ENCODE peak calls at places on chromosomes 7 and 10, in four cellular contexts. T is cardiac muscle cell; V is CD8-positive, alpha-beta T cell; P is lower lobe of right lung. Y is an unnamed sample.
A peak's percentile ranks its signal among the peaks of the same experiment; 100 is the strongest.

GRCh38 chr7:18019562-18019961 is 8.1 kb downstream of the PRPS1L1 start:
- DNase-seq in T (no peak), V (no peak), P (no peak), Y (no peak)

GRCh38 chr7:66255533-66256100 is 50.5 kb downstream of the TPST1 start:
- DNase-seq in T (no peak), V (no peak), P (no peak), Y (no peak)

GRCh38 chr10:102413053-102413705 is 5.4 kb downstream of the PSD start:
- DNase-seq in T (no peak), V (no peak), P (no peak), Y (no peak)

GRCh38 chr10:32180354-32181280 is 124.4 kb upstream of the KIF5B start:
- DNase-seq in T (no peak), V (no peak), P (no peak), Y (no peak)

GRCh38 chr10:34507217-34507616 is 307.9 kb downstream of the PARD3 start:
- DNase-seq in T (no peak), V (no peak), P (no peak), Y (no peak)

GRCh38 chr10:116076616-116077015 is 196.4 kb downstream of the GFRA1 start:
- DNase-seq in T (no peak), V (no peak), P (no peak), Y (no peak)

GRCh38 chr7:2775376-2775775 is 68.7 kb downstream of the GNA12 start:
- DNase-seq in T (no peak), V (no peak), P (no peak), Y (no peak)

GRCh38 chr10:98077223-98077622 is 46.8 kb upstream of the CRTAC1 start:
- DNase-seq in T (no peak), V (no peak), P (no peak), Y (no peak)

GRCh38 chr7:130593033-130593432 is 75.5 kb downstream of the COPG2 start:
- DNase-seq in T (no peak), V (no peak), P (no peak), Y (no peak)

GRCh38 chr10:42980553-42981357 is 96.1 kb upstream of the RET start:
- DNase-seq in T (no peak), V (no peak), P (no peak), Y (no peak)

GRCh38 chr10:13661261-13661660 is 74.5 kb downstream of the PRPF18 start:
- DNase-seq in T (no peak), V (no peak), P (no peak), Y (no peak)

GRCh38 chr7:2635810-2636701 is 4.3 kb downstream of the TTYH3 start:
- DNase-seq in T (no peak), V (no peak), P (peak; percentile 72), Y (no peak)

GRCh38 chr10:128172756-128173155 is 46.5 kb upstream of the MKI67 start:
- DNase-seq in T (no peak), V (no peak), P (no peak), Y (no peak)

GRCh38 chr7:133973710-133974109 is 153.4 kb upstream of the LRGUK start:
- DNase-seq in T (no peak), V (no peak), P (no peak), Y (no peak)

GRCh38 chr7:154339169-154339568 is 287.0 kb downstream of the DPP6 start:
- DNase-seq in T (no peak), V (no peak), P (no peak), Y (no peak)

GRCh38 chr10:30536578-30536977 is 93.0 kb downstream of the LYZL2 start:
- DNase-seq in T (no peak), V (no peak), P (no peak), Y (no peak)

GRCh38 chr10:44742169-44742732 is 168.9 kb upstream of the TMEM72 start:
- DNase-seq in T (no peak), V (no peak), P (no peak), Y (no peak)

GRCh38 chr10:67277402-67277801 is 351.6 kb downstream of the LRRTM3 start:
- DNase-seq in T (no peak), V (no peak), P (no peak), Y (no peak)

GRCh38 chr7:19397917-19398316 is 252.7 kb upstream of the FERD3L start:
- DNase-seq in T (no peak), V (no peak), P (no peak), Y (no peak)

GRCh38 chr10:79135790-79136189 is 67.0 kb downstream of the ZMIZ1 start:
- DNase-seq in T (no peak), V (no peak), P (no peak), Y (no peak)
- H3K27ac ChIP-seq in T (peak overlapping the region; percentile 99), V (peak overlapping the region; percentile 1), P (peak overlapping the region; percentile 78), Y (peak overlapping the region; percentile 77)

GRCh38 chr7:7182156-7183060 is at the start of gene C1GALT1:
- DNase-seq in T (peak; percentile 97), V (peak; percentile 96), P (peak; percentile 98), Y (peak; percentile 97)

GRCh38 chr7:7183061-7183832 is 903 bp downstream of the C1GALT1 start:
- DNase-seq in T (peak; percentile 65), V (peak; percentile 6), P (peak; percentile 78), Y (no peak)

GRCh38 chr7:7180725-7181428 is 1.5 kb upstream of the C1GALT1 start:
- DNase-seq in T (no peak), V (no peak), P (no peak), Y (no peak)

GRCh38 chr7:7183833-7184463 is 1.6 kb downstream of the C1GALT1 start:
- DNase-seq in T (no peak), V (no peak), P (no peak), Y (no peak)

GRCh38 chr7:7181519-7182155 is 707 bp upstream of the C1GALT1 start:
- DNase-seq in T (peak; percentile 36), V (peak; percentile 16), P (peak; percentile 62), Y (no peak)
- TF ChIP-seq CTCF in T (no peak), V (no peak), P (no peak), Y (no peak)

GRCh38 chr7:48035967-48036478 is 680 bp downstream of the C7orf57 start:
- DNase-seq in T (peak; percentile 31), V (no peak), P (peak; percentile 64), Y (no peak)

GRCh38 chr7:48033922-48034321 is 1.4 kb upstream of the C7orf57 start:
- DNase-seq in T (no peak), V (no peak), P (no peak), Y (no peak)

GRCh38 chr7:48038815-48039496 is 3.6 kb downstream of the C7orf57 start:
- DNase-seq in T (no peak), V (no peak), P (no peak), Y (no peak)

GRCh38 chr7:48031111-48031510 is 2.2 kb upstream of the SUN3 start:
- DNase-seq in T (no peak), V (no peak), P (no peak), Y (no peak)

DNA sequence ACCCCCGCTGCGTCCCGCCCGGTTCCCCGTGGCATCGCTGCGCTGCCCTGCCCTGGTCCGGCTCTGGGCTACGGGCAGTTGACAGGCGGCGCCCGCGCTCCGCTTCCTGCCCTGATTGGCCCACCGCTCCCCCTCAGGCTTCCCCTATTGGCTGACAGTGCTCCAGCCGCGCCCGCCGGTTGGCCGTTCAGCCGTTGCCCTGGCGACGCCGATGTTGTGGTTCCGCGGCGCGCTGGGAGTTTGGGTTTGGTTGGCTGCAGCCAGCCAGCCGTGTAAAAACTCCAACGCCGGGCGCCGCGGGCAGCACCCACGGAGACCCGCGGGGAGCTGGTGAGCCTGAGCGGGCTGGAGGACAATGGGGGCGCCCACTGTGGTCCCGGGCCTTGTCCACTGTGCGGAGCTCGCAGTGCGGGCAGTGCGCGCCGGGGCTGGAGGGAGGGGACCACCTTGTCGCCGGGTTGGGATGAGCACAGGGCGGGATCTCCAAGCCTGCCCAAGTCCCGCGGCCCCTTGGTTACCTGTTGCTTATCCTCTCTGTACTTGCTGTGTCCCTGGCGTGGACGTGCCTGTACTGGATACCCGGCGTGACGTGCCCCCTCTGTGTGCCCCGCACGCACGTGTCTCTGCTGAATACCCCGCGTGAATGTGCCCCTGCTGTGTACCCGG is at the start of gene C7orf57:
- DNase-seq in T (peak; percentile 94), V (peak; percentile 85), P (peak; percentile 96), Y (peak; percentile 47)
- H3K4me3 ChIP-seq in T (peak within 1 kb of the TSS; percentile 53), V (peak within 1 kb of the TSS; percentile 73), P (peak within 1 kb of the TSS; percentile 65), Y (peak within 1 kb of the TSS; percentile 63)

GRCh38 chr10:95547197-95547596 is 14.0 kb downstream of the SORBS1 start:
- DNase-seq in T (no peak), V (no peak), P (no peak), Y (no peak)
- H3K27ac ChIP-seq in T (no peak overlapping the region), V (no peak overlapping the region), P (no peak overlapping the region), Y (no peak overlapping the region)

DNA sequence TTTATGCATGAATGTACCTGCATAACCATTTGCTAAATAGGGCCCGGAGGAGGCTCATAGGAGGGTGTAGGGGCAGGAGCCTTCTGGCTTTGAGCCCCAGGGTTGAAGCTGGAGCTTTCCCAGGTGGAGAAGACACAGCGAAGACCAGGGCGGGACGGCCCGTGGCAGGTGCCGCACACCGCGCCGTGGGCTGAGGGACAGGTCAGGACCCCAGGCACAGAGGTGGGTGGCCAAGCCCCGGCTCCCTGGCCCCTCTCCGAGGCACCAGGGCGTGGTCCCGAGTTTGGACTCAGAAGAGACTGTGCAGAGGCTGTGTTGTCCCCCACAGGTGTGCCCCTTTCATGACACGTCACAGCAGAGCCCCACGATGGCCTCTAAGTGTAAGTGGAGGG is 56.5 kb downstream of the PWWP2B start:
- DNase-seq in T (no peak), V (no peak), P (no peak), Y (no peak)
- TF ChIP-seq CTCF in T (no peak), V (no peak), P (peak; percentile 25), Y (no peak)

GRCh38 chr7:11830582-11831382 is 1.2 kb downstream of the THSD7A start:
- DNase-seq in T (peak; percentile 9), V (no peak), P (no peak), Y (no peak)

GRCh38 chr7:11830004-11830403 is 2.0 kb downstream of the THSD7A start:
- DNase-seq in T (no peak), V (no peak), P (no peak), Y (no peak)

GRCh38 chr7:11833431-11833830 is 1.4 kb upstream of the THSD7A start:
- DNase-seq in T (no peak), V (no peak), P (no peak), Y (no peak)

GRCh38 chr7:11831383-11831726 is 643 bp downstream of the THSD7A start:
- DNase-seq in T (no peak), V (no peak), P (no peak), Y (no peak)

DNA sequence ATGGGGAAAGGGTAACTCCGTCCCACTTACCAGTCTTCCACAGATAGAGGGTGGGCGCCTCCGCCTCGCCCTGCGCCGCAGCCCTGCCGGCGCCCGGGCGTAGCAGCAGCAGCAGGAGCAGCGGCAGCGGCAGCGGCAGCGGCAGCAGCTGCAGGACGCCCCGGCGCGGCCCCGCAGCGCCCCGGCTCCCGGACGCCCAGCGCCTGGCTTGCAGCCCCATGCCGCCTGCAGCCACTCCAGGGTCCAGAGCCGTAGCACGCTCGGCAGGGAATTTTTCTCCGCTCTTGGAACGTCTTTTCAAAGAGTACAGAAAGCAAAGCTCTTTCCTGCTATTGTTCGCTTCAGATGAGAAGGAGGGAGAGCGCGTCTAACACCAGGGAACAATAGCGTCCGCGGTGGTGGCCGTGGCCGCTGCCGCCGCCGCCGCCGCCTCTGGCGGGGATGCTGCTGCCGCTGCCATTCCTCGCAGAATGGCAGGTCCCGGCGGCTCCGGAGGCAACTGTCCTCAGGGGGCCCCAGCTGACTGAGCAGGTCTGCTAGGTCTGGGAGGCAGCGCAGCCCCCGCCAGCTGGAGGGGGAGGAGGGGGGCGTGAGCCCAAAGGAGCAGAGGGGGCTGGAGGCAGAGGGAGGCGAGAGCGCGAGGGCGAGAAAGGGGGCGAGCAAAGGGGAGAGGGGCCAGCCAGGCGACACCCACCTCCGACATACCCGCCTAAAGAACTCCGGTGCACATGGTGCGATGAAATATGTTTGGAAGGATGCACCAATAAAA is at the start of gene THSD7A:
- DNase-seq in T (peak; percentile 82), V (no peak), P (peak; percentile 64), Y (no peak)
- H3K4me3 ChIP-seq in T (peak within 1 kb of the TSS; percentile 77), V (no peak within 1 kb of the TSS), P (peak within 1 kb of the TSS; percentile 61), Y (peak within 1 kb of the TSS; percentile 63)